ENCODE peak calls at places on chromosomes 16 and 17, in four cellular contexts. C is fibroblast of the aortic adventitia, Q is colonic mucosa, R is SK-N-SH. A is an unnamed sample.

GRCh38 chr16:67926181-67926742 is 5.4 kb downstream of the CTRL start:
- DNase-seq in R (no peak), Q (no peak), C (peak; percentile 34), A (peak; percentile 79)

GRCh38 chr16:1655269-1655807 is 22.7 kb upstream of the JPT2 start:
- DNase-seq in Q (no peak), C (no peak), R (no peak), A (no peak)

GRCh38 chr17:50147841-50148225 is 2.6 kb downstream of the PPP1R9B start:
- DNase-seq in R (peak; percentile 70), Q (no peak), C (no peak), A (peak; percentile 77)

GRCh38 chr16:27455700-27456099 is 53.7 kb downstream of the IL21R start:
- DNase-seq in Q (no peak), R (no peak), C (no peak), A (no peak)

GRCh38 chr17:29918922-29919856 is 10.8 kb downstream of the SSH2 start:
- DNase-seq in Q (no peak), C (peak; percentile 51), R (no peak), A (no peak)

GRCh38 chr16:84138824-84139627 is 6.0 kb downstream of the HSDL1 start:
- DNase-seq in C (peak; percentile 51), Q (no peak), R (no peak), A (peak; percentile 67)

GRCh38 chr17:17859909-17860760 is 23.3 kb upstream of the SREBF1 start:
- DNase-seq in C (peak; percentile 62), R (peak; percentile 84), Q (peak; percentile 75), A (peak; percentile 94)

GRCh38 chr17:2690165-2691068 is 21.1 kb downstream of the CLUH start:
- DNase-seq in C (no peak), Q (peak; percentile 17), R (peak; percentile 45), A (peak; percentile 70)

GRCh38 chr17:72486806-72487205 is 366.0 kb downstream of the SOX9 start:
- DNase-seq in R (no peak), C (no peak), Q (no peak), A (no peak)

GRCh38 chr17:81832608-81833159 is 407 bp downstream of the MCRIP1 start:
- DNase-seq in R (peak; percentile 75), Q (peak; percentile 40), C (peak; percentile 22), A (no peak)

GRCh38 chr17:28199115-28199514 is 119.9 kb upstream of the TMEM97 start:
- DNase-seq in R (no peak), C (no peak), Q (no peak), A (no peak)

GRCh38 chr17:2393184-2393953 is 7.5 kb downstream of the MNT start:
- DNase-seq in Q (peak; percentile 90), R (peak; percentile 94), C (peak; percentile 78), A (peak; percentile 99)

GRCh38 chr16:88331989-88332920 is 50.5 kb upstream of the ZNF469 start:
- DNase-seq in C (peak; percentile 100), Q (no peak), R (no peak), A (no peak)

GRCh38 chr16:88045820-88046303 is 94.6 kb downstream of the BANP start:
- DNase-seq in C (no peak), R (no peak), Q (no peak), A (no peak)

GRCh38 chr17:34665150-34665802 is 85.9 kb downstream of the TMEM132E start:
- DNase-seq in C (no peak), Q (no peak), R (peak; percentile 50), A (peak; percentile 72)

GRCh38 chr17:42422958-42423712 is at the start of gene CAVIN1:
- DNase-seq in R (peak; percentile 83), C (peak; percentile 99), Q (peak; percentile 95), A (peak; percentile 99)

GRCh38 chr17:1736348-1737281 is 6.1 kb upstream of the SERPINF2 start:
- DNase-seq in Q (no peak), C (peak; percentile 62), R (peak; percentile 43), A (peak; percentile 85)

GRCh38 chr16:89793955-89794354 is 22.5 kb downstream of the FANCA start:
- DNase-seq in Q (no peak), C (no peak), R (no peak), A (no peak)

GRCh38 chr16:4486126-4486893 is 10.1 kb downstream of the HMOX2 start:
- DNase-seq in Q (no peak), R (no peak), C (no peak), A (no peak)

GRCh38 chr17:28579526-28579925 is 2.8 kb upstream of the ALDOC start:
- DNase-seq in Q (no peak), R (no peak), C (no peak), A (no peak)

GRCh38 chr16:471353-472198 is 46.1 kb downstream of the RAB11FIP3 start:
- DNase-seq in C (no peak), R (peak; percentile 55), Q (no peak), A (peak; percentile 95)

GRCh38 chr16:70157105-70157476 is 16.5 kb upstream of the CLEC18C start:
- DNase-seq in C (no peak), Q (peak; percentile 14), R (peak; percentile 6), A (peak; percentile 15)

GRCh38 chr16:70151391-70151790 is 22.2 kb upstream of the CLEC18C start:
- DNase-seq in C (no peak), R (no peak), Q (no peak), A (peak; percentile 17)

GRCh38 chr16:70156207-70156978 is 17.2 kb upstream of the CLEC18C start:
- DNase-seq in C (no peak), R (peak; percentile 5), Q (no peak), A (peak; percentile 37)

GRCh38 chr16:70151941-70152509 is 21.6 kb upstream of the CLEC18C start:
- DNase-seq in Q (peak; percentile 49), C (no peak), R (no peak), A (peak; percentile 11)

GRCh38 chr16:70152578-70153302 is 20.8 kb upstream of the CLEC18C start:
- DNase-seq in R (peak; percentile 3), Q (no peak), C (no peak), A (peak; percentile 18)
- H3K4me3 ChIP-seq in R (no peak overlapping the region), Q (no peak overlapping the region), C (no peak overlapping the region), A (no peak overlapping the region)

GRCh38 chr16:11976850-11977205 is 294 bp downstream of the SNX29 start:
- DNase-seq in C (no peak), Q (no peak), R (no peak), A (no peak)

GRCh38 chr16:11977206-11978041 is 890 bp downstream of the SNX29 start:
- DNase-seq in C (peak; percentile 90), R (peak; percentile 52), Q (no peak), A (peak; percentile 54)

GRCh38 chr16:11980167-11980844 is 3.8 kb downstream of the SNX29 start:
- DNase-seq in C (no peak), Q (no peak), R (no peak), A (no peak)

GRCh38 chr16:11973065-11973464 is 3.5 kb upstream of the SNX29 start:
- DNase-seq in Q (no peak), C (no peak), R (no peak), A (no peak)

GRCh38 chr16:11978080-11978479 is 1.5 kb downstream of the SNX29 start:
- DNase-seq in R (no peak), C (peak; percentile 11), Q (no peak), A (no peak)
- H3K4me3 ChIP-seq in R (peak overlapping the region; percentile 61), C (peak overlapping the region; percentile 96), Q (no peak overlapping the region), A (no peak overlapping the region)

GRCh38 chr17:12734852-12735430 is 54.4 kb upstream of the ARHGAP44 start:
- DNase-seq in Q (no peak), R (no peak), C (no peak), A (no peak)

GRCh38 chr17:12736526-12736925 is 52.8 kb upstream of the ARHGAP44 start:
- DNase-seq in Q (no peak), C (no peak), R (no peak), A (no peak)

GRCh38 chr17:12739500-12739899 is 49.8 kb upstream of the ARHGAP44 start:
- DNase-seq in Q (no peak), C (no peak), R (no peak), A (no peak)

GRCh38 chr17:12738624-12739023 is 50.7 kb upstream of the ARHGAP44 start:
- DNase-seq in C (no peak), Q (no peak), R (no peak), A (no peak)

DNA sequence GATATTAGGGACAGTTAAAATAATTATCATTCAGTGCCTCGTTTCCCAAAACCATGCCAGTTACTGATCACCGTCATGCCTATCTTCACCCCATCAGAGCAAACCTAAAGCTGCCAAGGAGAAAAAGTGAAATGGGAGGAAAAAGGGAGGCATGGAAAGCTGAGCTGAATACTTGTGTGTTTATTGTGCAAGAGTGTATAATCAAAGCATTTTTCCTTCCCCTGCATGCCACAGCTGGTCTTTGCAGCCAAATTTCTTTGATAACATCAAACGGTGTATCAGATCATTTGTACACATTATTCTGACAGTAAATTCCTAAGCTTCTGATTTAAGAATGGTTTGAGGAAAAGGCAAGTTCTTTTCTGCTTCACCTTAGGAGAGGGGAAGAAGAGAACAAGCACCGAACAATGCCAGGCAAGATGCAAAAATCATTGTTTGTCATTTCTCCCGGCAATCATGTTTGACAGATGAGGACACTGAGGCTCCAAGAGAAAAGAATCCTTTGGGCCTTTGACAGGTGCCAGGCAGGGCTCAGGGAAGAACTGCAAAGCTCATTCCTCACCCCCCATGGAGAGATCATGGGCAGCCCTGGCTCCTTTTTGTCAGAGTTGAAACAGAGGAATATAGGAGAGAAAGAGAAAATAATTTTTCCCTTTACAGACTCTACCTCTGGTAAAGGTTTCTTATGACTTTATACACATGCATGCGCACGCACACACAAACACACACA is 51.4 kb upstream of the ARHGAP44 start:
- DNase-seq in R (no peak), C (peak; percentile 7), Q (no peak), A (peak; percentile 41)
- H3K4me3 ChIP-seq in R (no peak overlapping the region), C (no peak overlapping the region), Q (no peak overlapping the region), A (no peak overlapping the region)

GRCh38 chr16:31256466-31256865 is 3.3 kb upstream of the ITGAM start:
- DNase-seq in Q (no peak), R (no peak), C (no peak), A (no peak)

GRCh38 chr16:31258366-31258765 is 1.4 kb upstream of the ITGAM start:
- DNase-seq in Q (no peak), C (no peak), R (no peak), A (no peak)

GRCh38 chr16:31251435-31251834 is 8.3 kb upstream of the ITGAM start:
- DNase-seq in R (no peak), Q (no peak), C (no peak), A (no peak)

GRCh38 chr16:31250782-31251384 is 8.9 kb upstream of the ITGAM start:
- DNase-seq in C (no peak), R (no peak), Q (no peak), A (no peak)

DNA sequence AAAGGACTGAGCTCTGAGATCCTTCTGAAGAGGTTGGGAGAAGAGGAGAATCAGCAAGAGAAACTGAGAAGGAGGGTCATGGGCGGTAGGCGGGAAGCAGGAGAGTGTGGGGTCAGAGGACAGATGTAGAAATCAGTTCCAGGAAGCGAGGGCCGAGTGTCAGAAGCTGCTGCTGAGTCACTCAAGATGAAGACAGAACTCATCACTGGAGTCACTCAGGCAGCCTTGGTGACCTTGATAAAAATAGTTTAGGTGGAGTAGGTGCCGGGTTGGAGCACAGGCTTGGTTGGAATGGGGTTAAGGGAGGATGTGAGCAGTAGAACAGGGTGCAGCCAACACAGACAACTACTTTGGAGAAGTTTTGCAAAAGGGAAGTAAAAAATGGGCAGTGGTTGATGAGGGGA is 6.1 kb upstream of the ITGAM start:
- DNase-seq in R (no peak), C (no peak), Q (no peak), A (no peak)
- H3K4me3 ChIP-seq in R (no peak overlapping the region), C (no peak overlapping the region), Q (no peak overlapping the region), A (no peak overlapping the region)

A was measured in H7.